ENCODE peak calls at places on chromosomes 4 and X, in seven cellular contexts. One of them, this sample, is unnamed.

GRCh38 chr4:24897639-24898038 is 15.2 kb downstream of the CCDC149 start:
- DNase-seq in HepG2: no peak
- DNase-seq in A549: no peak
- DNase-seq in SK-N-SH: no peak
- DNase-seq in IMR-90: no peak
- DNase-seq in GM12878: no peak
- DNase-seq in K562: no peak
- DNase-seq in this sample: no peak

GRCh38 chr4:182219400-182219799 is 23.8 kb upstream of the TENM3 start:
- DNase-seq in HepG2: no peak
- DNase-seq in A549: no peak
- DNase-seq in SK-N-SH: no peak
- DNase-seq in IMR-90: peak
- DNase-seq in GM12878: no peak
- DNase-seq in K562: no peak
- DNase-seq in this sample: no peak

GRCh38 chr4:114606240-114606639 is 7.6 kb downstream of the UGT8 start:
- DNase-seq in HepG2: no peak
- DNase-seq in A549: no peak
- DNase-seq in SK-N-SH: no peak
- DNase-seq in IMR-90: no peak
- DNase-seq in GM12878: no peak
- DNase-seq in K562: no peak
- DNase-seq in this sample: no peak

GRCh38 chr4:104113850-104114249 is 380.8 kb downstream of the CXXC4 start:
- DNase-seq in HepG2: no peak
- DNase-seq in A549: no peak
- DNase-seq in SK-N-SH: no peak
- DNase-seq in IMR-90: no peak
- DNase-seq in GM12878: no peak
- DNase-seq in K562: no peak
- DNase-seq in this sample: no peak

GRCh38 chr4:85489273-85489672 is 14.3 kb downstream of the ARHGAP24 start:
- DNase-seq in HepG2: no peak
- DNase-seq in A549: peak
- DNase-seq in SK-N-SH: no peak
- DNase-seq in IMR-90: peak
- DNase-seq in GM12878: no peak
- DNase-seq in K562: no peak
- DNase-seq in this sample: no peak

GRCh38 chr4:108849611-108850406 is 87.0 kb upstream of the ETNPPL start:
- DNase-seq in HepG2: no peak
- DNase-seq in A549: no peak
- DNase-seq in SK-N-SH: no peak
- DNase-seq in IMR-90: peak
- DNase-seq in GM12878: peak
- DNase-seq in K562: no peak
- DNase-seq in this sample: no peak

GRCh38 chr4:77599378-77599777 is 6.2 kb upstream of the CXCL13 start:
- DNase-seq in HepG2: peak
- DNase-seq in A549: peak
- DNase-seq in SK-N-SH: peak
- DNase-seq in IMR-90: peak
- DNase-seq in GM12878: no peak
- DNase-seq in K562: peak
- DNase-seq in this sample: no peak

GRCh38 chr4:144591401-144591800 is 54.6 kb upstream of the HHIP start:
- DNase-seq in HepG2: no peak
- DNase-seq in A549: no peak
- DNase-seq in SK-N-SH: no peak
- DNase-seq in IMR-90: peak
- DNase-seq in GM12878: no peak
- DNase-seq in K562: no peak
- DNase-seq in this sample: no peak

GRCh38 chr4:139118365-139118764 is 58.7 kb downstream of the ELF2 start:
- DNase-seq in HepG2: no peak
- DNase-seq in A549: no peak
- DNase-seq in SK-N-SH: no peak
- DNase-seq in IMR-90: no peak
- DNase-seq in GM12878: no peak
- DNase-seq in K562: no peak
- DNase-seq in this sample: no peak

GRCh38 chrX:111098874-111099273 is 2.9 kb downstream of the PAK3 start:
- DNase-seq in HepG2: peak
- DNase-seq in A549: peak
- DNase-seq in SK-N-SH: peak
- DNase-seq in IMR-90: peak
- DNase-seq in GM12878: no peak
- DNase-seq in K562: peak
- DNase-seq in this sample: peak

GRCh38 chrX:12580548-12580947 is 210.7 kb upstream of the PRPS2 start:
- DNase-seq in HepG2: peak
- DNase-seq in A549: peak
- DNase-seq in SK-N-SH: no peak
- DNase-seq in IMR-90: peak
- DNase-seq in GM12878: no peak
- DNase-seq in K562: no peak
- DNase-seq in this sample: no peak

GRCh38 chr4:181181331-181181730 is 1061.9 kb upstream of the TENM3 start:
- DNase-seq in HepG2: no peak
- DNase-seq in A549: no peak
- DNase-seq in SK-N-SH: no peak
- DNase-seq in IMR-90: no peak
- DNase-seq in GM12878: no peak
- DNase-seq in K562: no peak
- DNase-seq in this sample: no peak

GRCh38 chr4:147740176-147740575 is 8.3 kb downstream of the ARHGAP10 start:
- DNase-seq in HepG2: no peak
- DNase-seq in A549: no peak
- DNase-seq in SK-N-SH: no peak
- DNase-seq in IMR-90: no peak
- DNase-seq in GM12878: no peak
- DNase-seq in K562: no peak
- DNase-seq in this sample: no peak

GRCh38 chr4:71026086-71026485 is 32.6 kb downstream of the DCK start:
- DNase-seq in HepG2: peak
- DNase-seq in A549: peak
- DNase-seq in SK-N-SH: peak
- DNase-seq in IMR-90: peak
- DNase-seq in GM12878: no peak
- DNase-seq in K562: peak
- DNase-seq in this sample: no peak

GRCh38 chrX:16528620-16529019 is 121.3 kb upstream of the S100G start:
- DNase-seq in HepG2: no peak
- DNase-seq in A549: no peak
- DNase-seq in SK-N-SH: no peak
- DNase-seq in IMR-90: no peak
- DNase-seq in GM12878: no peak
- DNase-seq in K562: no peak
- DNase-seq in this sample: no peak

GRCh38 chr4:167176723-167177367 is 57.4 kb downstream of the SPOCK3 start:
- DNase-seq in HepG2: peak
- DNase-seq in A549: no peak
- DNase-seq in SK-N-SH: no peak
- DNase-seq in IMR-90: no peak
- DNase-seq in GM12878: no peak
- DNase-seq in K562: no peak
- DNase-seq in this sample: no peak

GRCh38 chr4:30802622-30803323 is 82.6 kb downstream of the PCDH7 start:
- DNase-seq in HepG2: no peak
- DNase-seq in A549: no peak
- DNase-seq in SK-N-SH: no peak
- DNase-seq in IMR-90: peak
- DNase-seq in GM12878: no peak
- DNase-seq in K562: no peak
- DNase-seq in this sample: no peak

GRCh38 chr4:167897116-167897515 is 195.2 kb upstream of the ANXA10 start:
- DNase-seq in HepG2: peak
- DNase-seq in A549: no peak
- DNase-seq in SK-N-SH: peak
- DNase-seq in IMR-90: peak
- DNase-seq in GM12878: no peak
- DNase-seq in K562: no peak
- DNase-seq in this sample: peak

GRCh38 chr4:118729287-118730286 is 44.4 kb downstream of the METTL14 start:
- DNase-seq in HepG2: peak
- DNase-seq in A549: no peak
- DNase-seq in SK-N-SH: no peak
- DNase-seq in IMR-90: peak
- DNase-seq in GM12878: no peak
- DNase-seq in K562: no peak
- DNase-seq in this sample: no peak

GRCh38 chr4:8553958-8554357 is 26.2 kb upstream of the GPR78 start:
- DNase-seq in HepG2: no peak
- DNase-seq in A549: no peak
- DNase-seq in SK-N-SH: no peak
- DNase-seq in IMR-90: no peak
- DNase-seq in GM12878: no peak
- DNase-seq in K562: no peak
- DNase-seq in this sample: no peak

GRCh38 chrX:9383655-9384054 is 81.2 kb upstream of the TBL1X start:
- DNase-seq in HepG2: no peak
- DNase-seq in A549: no peak
- DNase-seq in SK-N-SH: no peak
- DNase-seq in IMR-90: no peak
- DNase-seq in GM12878: no peak
- DNase-seq in K562: no peak
- DNase-seq in this sample: no peak

GRCh38 chr4:168574581-168575295 is 77.9 kb downstream of the PALLD start:
- DNase-seq in HepG2: no peak
- DNase-seq in A549: no peak
- DNase-seq in SK-N-SH: no peak
- DNase-seq in IMR-90: peak
- DNase-seq in GM12878: no peak
- DNase-seq in K562: no peak
- DNase-seq in this sample: no peak

GRCh38 chr4:34181311-34181808 is 2063.0 kb downstream of the ARAP2 start:
- DNase-seq in HepG2: no peak
- DNase-seq in A549: peak
- DNase-seq in SK-N-SH: no peak
- DNase-seq in IMR-90: peak
- DNase-seq in GM12878: no peak
- DNase-seq in K562: no peak
- DNase-seq in this sample: no peak

GRCh38 chrX:45322382-45322781 is 121.7 kb upstream of the DIPK2B start:
- DNase-seq in HepG2: peak
- DNase-seq in A549: peak
- DNase-seq in SK-N-SH: no peak
- DNase-seq in IMR-90: peak
- DNase-seq in GM12878: no peak
- DNase-seq in K562: no peak
- DNase-seq in this sample: peak

GRCh38 chr4:165612936-165613335 is 234.1 kb downstream of the CPE start:
- DNase-seq in HepG2: no peak
- DNase-seq in A549: no peak
- DNase-seq in SK-N-SH: no peak
- DNase-seq in IMR-90: no peak
- DNase-seq in GM12878: no peak
- DNase-seq in K562: no peak
- DNase-seq in this sample: no peak

DNA sequence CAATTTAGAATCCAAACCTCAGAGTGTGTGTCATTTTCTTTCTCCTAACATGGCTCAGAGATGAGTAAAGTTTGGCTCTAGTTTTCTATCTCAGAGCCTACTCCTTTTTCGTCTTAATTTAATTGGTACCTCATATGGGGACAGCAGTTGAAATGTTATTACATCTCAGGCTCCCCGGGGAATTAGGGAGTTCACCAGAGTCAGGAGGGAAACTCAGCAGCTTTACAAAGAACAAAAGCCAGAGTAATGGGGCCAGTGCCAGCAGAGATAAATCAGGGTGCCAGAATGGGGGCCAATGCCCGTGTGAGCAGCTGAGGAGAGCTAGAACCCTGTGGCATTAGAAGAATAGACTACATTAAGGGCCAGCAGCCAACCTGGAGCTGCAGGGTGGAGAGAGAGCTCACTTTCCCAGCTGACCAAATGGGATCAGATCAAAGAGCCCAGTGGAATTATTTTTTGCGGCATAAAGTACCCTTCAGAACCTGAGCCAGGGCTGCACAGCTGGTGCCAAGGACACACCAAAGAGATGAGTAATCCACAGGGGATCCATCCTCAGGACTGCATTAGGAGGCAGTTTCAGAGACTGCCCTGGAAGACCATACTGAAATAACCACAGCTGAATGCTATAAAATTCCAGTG is 207.1 kb upstream of the DKK2 start:
- DNase-seq in HepG2: no peak
- DNase-seq in A549: no peak
- DNase-seq in SK-N-SH: peak
- DNase-seq in IMR-90: no peak
- DNase-seq in GM12878: no peak
- DNase-seq in K562: no peak
- DNase-seq in this sample: no peak
- TF ChIP-seq RFX5 in HepG2: no peak
- TF ChIP-seq RFX5 in A549: no peak
- TF ChIP-seq RFX5 in SK-N-SH: no peak
- TF ChIP-seq RFX5 in IMR-90: no peak
- TF ChIP-seq RFX5 in GM12878: no peak
- TF ChIP-seq RFX5 in K562: no peak
- TF ChIP-seq RFX5 in this sample: no peak

DNA sequence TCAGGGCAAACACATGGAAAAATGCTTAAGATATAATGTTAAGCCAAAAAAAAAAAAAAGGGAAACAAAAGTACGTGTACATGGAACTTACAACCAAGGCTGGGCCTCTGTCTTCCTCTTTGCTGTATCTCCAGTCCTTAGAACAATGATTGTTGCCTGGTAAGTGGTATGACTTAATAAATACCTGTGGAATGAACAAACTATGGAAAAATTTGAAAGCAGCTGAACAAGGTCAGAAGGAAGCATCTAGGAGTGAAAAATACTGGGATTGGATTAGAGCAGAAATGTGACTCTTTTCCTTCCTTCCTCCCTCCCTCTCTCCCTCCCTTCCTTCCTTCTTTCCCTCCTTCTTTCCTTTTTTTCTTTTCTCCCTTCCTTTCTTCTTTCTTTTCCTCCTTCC is 54.2 kb upstream of the SMIM10 start:
- DNase-seq in HepG2: peak
- DNase-seq in A549: no peak
- DNase-seq in SK-N-SH: no peak
- DNase-seq in IMR-90: peak
- DNase-seq in GM12878: no peak
- DNase-seq in K562: no peak
- DNase-seq in this sample: no peak
- TF ChIP-seq RFX5 in HepG2: no peak
- TF ChIP-seq RFX5 in A549: no peak
- TF ChIP-seq RFX5 in SK-N-SH: no peak
- TF ChIP-seq RFX5 in IMR-90: no peak
- TF ChIP-seq RFX5 in GM12878: no peak
- TF ChIP-seq RFX5 in K562: no peak
- TF ChIP-seq RFX5 in this sample: no peak

GRCh38 chr4:42280327-42281095 is 116.8 kb upstream of the SHISA3 start:
- DNase-seq in HepG2: no peak
- DNase-seq in A549: no peak
- DNase-seq in SK-N-SH: peak
- DNase-seq in IMR-90: peak
- DNase-seq in GM12878: no peak
- DNase-seq in K562: peak
- DNase-seq in this sample: no peak
- TF ChIP-seq RFX5 in HepG2: no peak
- TF ChIP-seq RFX5 in A549: no peak
- TF ChIP-seq RFX5 in SK-N-SH: no peak
- TF ChIP-seq RFX5 in IMR-90: no peak
- TF ChIP-seq RFX5 in GM12878: no peak
- TF ChIP-seq RFX5 in K562: no peak
- TF ChIP-seq RFX5 in this sample: no peak

GRCh38 chrX:69503835-69504625 is at the start of gene NALF2:
- DNase-seq in HepG2: peak
- DNase-seq in A549: peak
- DNase-seq in SK-N-SH: peak
- DNase-seq in IMR-90: peak
- DNase-seq in GM12878: no peak
- DNase-seq in K562: peak
- DNase-seq in this sample: no peak
- TF ChIP-seq RFX5 in HepG2: no peak
- TF ChIP-seq RFX5 in A549: no peak
- TF ChIP-seq RFX5 in SK-N-SH: no peak
- TF ChIP-seq RFX5 in IMR-90: no peak
- TF ChIP-seq RFX5 in GM12878: no peak
- TF ChIP-seq RFX5 in K562: no peak
- TF ChIP-seq RFX5 in this sample: no peak